ENCODE peak calls at places on chromosomes 5 and 9, in four cellular contexts. A is IMR-90, V is H1, Q is H9. I is an unnamed sample.

GRCh38 chr5:163033656-163034055 is 403.7 kb upstream of the CCNG1 start:
- DNase-seq in A (no peak), V (no peak), Q (no peak), I (no peak)

GRCh38 chr9:79395691-79396558 is 175.8 kb upstream of the TLE4 start:
- DNase-seq in A (no peak), V (no peak), Q (no peak), I (peak; percentile 48)

GRCh38 chr5:68010740-68011139 is 204.8 kb upstream of the PIK3R1 start:
- DNase-seq in A (no peak), V (no peak), Q (no peak), I (no peak)

GRCh38 chr5:140628711-140629110 is 4.3 kb downstream of the CD14 start:
- DNase-seq in A (no peak), V (no peak), Q (no peak), I (no peak)

GRCh38 chr9:90830977-90831376 is 29.4 kb downstream of the SYK start:
- DNase-seq in A (no peak), V (no peak), Q (peak; percentile 10), I (no peak)

GRCh38 chr9:126503333-126504085 is 110.2 kb upstream of the LMX1B start:
- DNase-seq in A (peak; percentile 51), V (no peak), Q (no peak), I (no peak)

GRCh38 chr5:66209350-66209749 is 65.2 kb downstream of the SREK1 start:
- DNase-seq in A (no peak), V (no peak), Q (peak; percentile 64), I (peak; percentile 95)

GRCh38 chr5:141821430-141821925 is 56.7 kb downstream of the PCDH1 start:
- DNase-seq in A (peak; percentile 94), V (no peak), Q (peak; percentile 59), I (peak; percentile 95)

GRCh38 chr9:123933401-123933800 is 3.5 kb upstream of the DENND1A start:
- DNase-seq in A (peak; percentile 79), V (peak; percentile 24), Q (no peak), I (no peak)

GRCh38 chr5:145244788-145245187 is 590.4 kb downstream of the PRELID2 start:
- DNase-seq in A (peak; percentile 66), V (no peak), Q (no peak), I (no peak)

GRCh38 chr9:93886911-93887310 is 68.2 kb downstream of the BARX1 start:
- DNase-seq in A (no peak), V (peak; percentile 39), Q (peak; percentile 25), I (no peak)

GRCh38 chr5:123835421-123835820 is 323.4 kb downstream of the CSNK1G3 start:
- DNase-seq in A (no peak), V (no peak), Q (no peak), I (no peak)

GRCh38 chr9:126661521-126662251 is 48.0 kb downstream of the LMX1B start:
- DNase-seq in A (peak; percentile 6), V (peak; percentile 84), Q (peak; percentile 97), I (peak; percentile 96)

GRCh38 chr9:70625078-70625477 is 210.6 kb upstream of the KLF9 start:
- DNase-seq in A (no peak), V (no peak), Q (no peak), I (no peak)

GRCh38 chr5:149228610-149229297 is 42.9 kb upstream of the AFAP1L1 start:
- DNase-seq in A (peak; percentile 92), V (no peak), Q (peak; percentile 46), I (peak; percentile 80)

GRCh38 chr9:100066539-100066938 is 32.3 kb downstream of the ERP44 start:
- DNase-seq in A (peak; percentile 51), V (no peak), Q (no peak), I (peak; percentile 12)

GRCh38 chr9:27665121-27665520 is 91.8 kb upstream of the C9orf72 start:
- DNase-seq in A (no peak), V (no peak), Q (peak; percentile 32), I (no peak)

GRCh38 chr5:142327111-142327842 is 2.5 kb upstream of the SPRY4 start:
- DNase-seq in A (peak; percentile 84), V (no peak), Q (peak; percentile 52), I (peak; percentile 94)

GRCh38 chr5:76964018-76964417 is 11.2 kb downstream of the CRHBP start:
- DNase-seq in A (no peak), V (no peak), Q (no peak), I (no peak)

GRCh38 chr9:127754099-127754760 is 19.1 kb upstream of the TOR2A start:
- DNase-seq in A (no peak), V (peak; percentile 90), Q (peak; percentile 78), I (peak; percentile 63)

GRCh38 chr5:81402180-81402930 is 8.4 kb upstream of the ACOT12 start:
- DNase-seq in A (no peak), V (no peak), Q (no peak), I (no peak)

GRCh38 chr5:72108200-72109050 is 1.1 kb downstream of the MAP1B start:
- DNase-seq in A (peak; percentile 67), V (peak; percentile 86), Q (peak; percentile 82), I (peak; percentile 90)

GRCh38 chr9:9341203-9341602 is 1271.6 kb downstream of the PTPRD start:
- DNase-seq in A (no peak), V (no peak), Q (no peak), I (no peak)

GRCh38 chr5:148844433-148845279 is 18.2 kb downstream of the ADRB2 start:
- DNase-seq in A (peak; percentile 16), V (no peak), Q (no peak), I (no peak)

GRCh38 chr5:103582364-103582763 is 19.8 kb upstream of the NUDT12 start:
- DNase-seq in A (peak; percentile 50), V (no peak), Q (peak; percentile 35), I (peak; percentile 64)

GRCh38 chr9:15584383-15584782 is 31.5 kb downstream of the CCDC171 start:
- DNase-seq in A (no peak), V (no peak), Q (no peak), I (no peak)

GRCh38 chr5:95969646-95970358 is 8.2 kb upstream of the ELL2 start:
- DNase-seq in A (peak; percentile 84), V (no peak), Q (no peak), I (no peak)

GRCh38 chr9:28215921-28216320 is 642.6 kb upstream of the C9orf72 start:
- DNase-seq in A (no peak), V (no peak), Q (no peak), I (no peak)

GRCh38 chr5:150253416-150254208 is 36.0 kb downstream of the CAMK2A start:
- DNase-seq in A (no peak), V (no peak), Q (peak; percentile 48), I (peak; percentile 49)

GRCh38 chr9:117704024-117704575 is at the start of gene TLR4:
- DNase-seq in A (no peak), V (no peak), Q (peak; percentile 38), I (peak; percentile 25)

GRCh38 chr5:153498516-153498915 is 8.0 kb downstream of the GRIA1 start:
- DNase-seq in A (no peak), V (no peak), Q (no peak), I (no peak)

GRCh38 chr9:129480227-129480626 is 140.7 kb downstream of the C9orf50 start:
- DNase-seq in A (no peak), V (no peak), Q (no peak), I (peak; percentile 72)
- H2BK120ac ChIP-seq in A (peak overlapping the region; percentile 95), V (no peak overlapping the region), Q (no peak overlapping the region), I (no peak overlapping the region)

DNA sequence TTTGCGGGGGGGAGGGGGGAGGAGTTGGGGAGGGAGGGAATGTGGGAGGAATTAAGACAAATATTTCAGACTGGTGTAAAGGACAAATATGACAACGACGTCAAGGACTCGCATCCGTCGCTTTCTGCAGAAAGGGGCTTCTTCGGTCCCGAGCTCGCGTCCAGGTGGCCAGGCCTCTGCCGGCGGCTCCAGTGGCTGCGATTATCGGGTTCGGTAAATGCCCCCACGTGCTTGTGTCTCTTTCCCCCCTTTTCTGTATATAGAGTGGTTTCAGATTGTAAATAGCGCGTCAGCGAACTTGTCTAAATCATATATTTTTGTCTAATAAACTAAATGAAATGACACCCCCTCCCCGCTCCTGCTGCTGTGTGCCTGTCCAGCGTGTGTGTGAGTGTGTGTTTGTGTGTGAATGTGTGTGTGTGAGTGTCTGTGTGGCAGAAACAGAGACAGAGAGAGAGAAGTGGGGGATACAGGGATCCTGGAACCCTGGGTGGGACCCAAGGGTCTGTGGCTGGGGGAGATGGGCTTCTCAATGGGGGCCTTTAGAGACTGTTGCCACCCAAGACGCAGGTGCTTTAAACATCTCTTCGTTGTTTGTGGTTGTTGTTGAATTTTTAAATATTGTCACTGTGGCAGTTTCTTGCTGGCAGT is 5.6 kb downstream of the IRX1 start:
- DNase-seq in A (no peak), V (peak; percentile 46), Q (no peak), I (no peak)
- H4K5ac ChIP-seq in A (no peak overlapping the region), V (no peak overlapping the region), Q (no peak overlapping the region), I (no peak overlapping the region)

GRCh38 chr5:116813906-116814305 is 239.3 kb upstream of the SEMA6A start:
- DNase-seq in A (no peak), V (no peak), Q (no peak), I (no peak)

GRCh38 chr5:116810937-116811336 is 236.3 kb upstream of the SEMA6A start:
- DNase-seq in A (no peak), V (no peak), Q (no peak), I (peak; percentile 61)

GRCh38 chr5:116815081-116815480 is 240.5 kb upstream of the SEMA6A start:
- DNase-seq in A (no peak), V (no peak), Q (no peak), I (peak; percentile 67)

DNA sequence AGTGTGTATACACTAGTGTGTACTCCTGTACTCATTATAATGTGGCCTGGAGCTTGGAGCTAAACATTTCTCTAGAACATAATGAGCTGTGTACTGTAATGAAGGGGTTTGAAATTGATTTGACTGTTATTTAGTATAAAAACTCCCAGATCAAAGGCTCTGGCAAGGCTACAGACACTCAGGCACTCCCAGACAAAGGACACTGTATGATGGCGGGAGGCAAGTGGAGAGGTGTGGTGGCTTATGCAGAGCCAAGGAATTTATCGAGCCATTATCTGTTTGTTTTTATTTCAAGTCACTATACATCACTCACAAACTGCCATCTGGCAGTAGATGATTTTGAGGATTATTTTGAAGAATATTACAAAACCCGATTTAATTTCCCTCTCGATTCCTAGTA is 240.0 kb upstream of the SEMA6A start:
- DNase-seq in A (no peak), V (no peak), Q (no peak), I (peak; percentile 30)
- H3K4ac ChIP-seq in A (no peak overlapping the region), V (no peak overlapping the region), Q (no peak overlapping the region), I (peak overlapping the region; percentile 3)

GRCh38 chr9:136625101-136626065 is 37.3 kb upstream of the EGFL7 start:
- DNase-seq in A (peak; percentile 31), V (peak; percentile 57), Q (no peak), I (peak; percentile 56)

GRCh38 chr9:136624184-136624951 is 38.3 kb upstream of the EGFL7 start:
- DNase-seq in A (no peak), V (peak; percentile 44), Q (no peak), I (no peak)

GRCh38 chr9:136626740-136627642 is 35.7 kb upstream of the EGFL7 start:
- DNase-seq in A (no peak), V (peak; percentile 56), Q (no peak), I (peak; percentile 56)

GRCh38 chr9:136627703-136628102 is 35.0 kb upstream of the EGFL7 start:
- DNase-seq in A (no peak), V (peak; percentile 43), Q (no peak), I (no peak)

DNA sequence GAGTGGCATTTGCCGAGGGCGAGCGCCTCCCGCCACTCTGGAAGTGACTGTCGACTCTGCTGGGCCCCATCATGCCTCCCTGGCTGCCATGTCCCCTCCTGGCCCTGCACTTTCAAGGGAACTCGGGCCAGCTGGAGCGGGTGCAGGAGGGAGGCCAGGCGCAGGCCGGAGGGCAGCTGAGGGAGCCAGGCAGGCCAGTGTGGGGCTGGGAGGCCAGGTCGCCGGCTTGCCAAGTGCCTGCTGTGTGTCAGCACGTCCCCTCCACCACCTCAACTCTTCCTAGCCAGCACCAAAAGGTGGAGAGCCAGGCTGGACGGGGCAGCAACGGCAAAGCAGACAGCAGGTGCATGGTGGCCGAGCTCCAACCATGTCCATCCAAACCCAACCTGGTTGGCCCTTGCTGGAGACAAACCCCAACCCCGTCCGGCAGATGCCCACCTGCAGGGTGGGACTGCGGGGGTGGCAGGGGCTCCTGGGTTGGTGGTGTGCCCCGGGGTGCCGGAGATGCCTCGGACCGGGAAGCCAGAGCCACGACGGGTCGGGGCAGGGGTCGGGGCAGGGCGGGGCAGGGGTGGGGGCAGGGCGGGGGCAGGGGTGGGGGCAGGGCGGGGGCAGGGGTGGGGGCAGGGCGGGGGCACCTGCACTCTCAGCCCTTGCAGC is 36.5 kb upstream of the EGFL7 start:
- DNase-seq in A (no peak), V (peak; percentile 45), Q (no peak), I (no peak)
- H2BK120ac ChIP-seq in A (no peak overlapping the region), V (no peak overlapping the region), Q (no peak overlapping the region), I (no peak overlapping the region)

I was measured in mesendoderm.